ENCODE peak calls at places on chromosome 11, in seven cellular contexts. One of them, this sample, is unnamed.

GRCh38 chr11:30878400-30878799 is 292.2 kb upstream of the MPPED2 start:
- DNase-seq in A549: no peak
- DNase-seq in body of pancreas: no peak
- DNase-seq in ovary: no peak
- DNase-seq in lower leg skin: no peak
- DNase-seq in IMR-90: no peak
- DNase-seq in sigmoid colon: no peak
- DNase-seq in this sample: no peak

GRCh38 chr11:85725510-85726258 is 39.7 kb upstream of the CCDC89 start:
- DNase-seq in sigmoid colon: no peak
- DNase-seq in body of pancreas: no peak
- DNase-seq in lower leg skin: no peak
- DNase-seq in ovary: no peak
- DNase-seq in A549: peak
- DNase-seq in IMR-90: peak
- DNase-seq in this sample: no peak

GRCh38 chr11:78795862-78796261 is 221.2 kb upstream of the NARS2 start:
- DNase-seq in sigmoid colon: no peak
- DNase-seq in body of pancreas: no peak
- DNase-seq in ovary: no peak
- DNase-seq in IMR-90: no peak
- DNase-seq in lower leg skin: no peak
- DNase-seq in A549: no peak
- DNase-seq in this sample: no peak

GRCh38 chr11:69732910-69733309 is 29.1 kb upstream of the FGF19 start:
- DNase-seq in lower leg skin: no peak
- DNase-seq in A549: no peak
- DNase-seq in sigmoid colon: no peak
- DNase-seq in ovary: no peak
- DNase-seq in body of pancreas: no peak
- DNase-seq in IMR-90: no peak
- DNase-seq in this sample: no peak

GRCh38 chr11:117823941-117824420 is 563 bp downstream of the FXYD2 start:
- DNase-seq in ovary: peak
- DNase-seq in IMR-90: no peak
- DNase-seq in lower leg skin: no peak
- DNase-seq in sigmoid colon: peak
- DNase-seq in body of pancreas: peak
- DNase-seq in A549: no peak
- DNase-seq in this sample: no peak

GRCh38 chr11:79312591-79313267 is 128.1 kb downstream of the TENM4 start:
- DNase-seq in A549: no peak
- DNase-seq in body of pancreas: no peak
- DNase-seq in ovary: no peak
- DNase-seq in IMR-90: peak
- DNase-seq in sigmoid colon: no peak
- DNase-seq in lower leg skin: no peak
- DNase-seq in this sample: no peak

GRCh38 chr11:31560842-31561476 is 51.4 kb downstream of the ELP4 start:
- DNase-seq in sigmoid colon: no peak
- DNase-seq in body of pancreas: no peak
- DNase-seq in IMR-90: no peak
- DNase-seq in lower leg skin: no peak
- DNase-seq in ovary: no peak
- DNase-seq in A549: no peak
- DNase-seq in this sample: no peak

GRCh38 chr11:69116671-69117070 is 39.1 kb upstream of the SMIM38 start:
- DNase-seq in IMR-90: no peak
- DNase-seq in sigmoid colon: no peak
- DNase-seq in ovary: no peak
- DNase-seq in lower leg skin: no peak
- DNase-seq in body of pancreas: no peak
- DNase-seq in A549: no peak
- DNase-seq in this sample: no peak

GRCh38 chr11:35208795-35209194 is 69.8 kb downstream of the CD44 start:
- DNase-seq in ovary: no peak
- DNase-seq in lower leg skin: no peak
- DNase-seq in A549: no peak
- DNase-seq in IMR-90: no peak
- DNase-seq in body of pancreas: no peak
- DNase-seq in sigmoid colon: no peak
- DNase-seq in this sample: no peak

GRCh38 chr11:35207471-35208403 is 68.8 kb downstream of the CD44 start:
- DNase-seq in sigmoid colon: no peak
- DNase-seq in IMR-90: peak
- DNase-seq in ovary: no peak
- DNase-seq in body of pancreas: no peak
- DNase-seq in A549: no peak
- DNase-seq in lower leg skin: no peak
- DNase-seq in this sample: no peak

GRCh38 chr11:35210886-35211546 is 72.0 kb downstream of the CD44 start:
- DNase-seq in IMR-90: no peak
- DNase-seq in body of pancreas: no peak
- DNase-seq in ovary: no peak
- DNase-seq in A549: no peak
- DNase-seq in sigmoid colon: no peak
- DNase-seq in lower leg skin: no peak
- DNase-seq in this sample: no peak

GRCh38 chr11:35204614-35205013 is 65.6 kb downstream of the CD44 start:
- DNase-seq in sigmoid colon: no peak
- DNase-seq in IMR-90: no peak
- DNase-seq in A549: no peak
- DNase-seq in lower leg skin: no peak
- DNase-seq in ovary: no peak
- DNase-seq in body of pancreas: no peak
- DNase-seq in this sample: no peak

GRCh38 chr11:35206616-35207015 is 67.6 kb downstream of the CD44 start:
- DNase-seq in ovary: no peak
- DNase-seq in IMR-90: no peak
- DNase-seq in sigmoid colon: no peak
- DNase-seq in lower leg skin: no peak
- DNase-seq in A549: no peak
- DNase-seq in body of pancreas: no peak
- DNase-seq in this sample: no peak
- TF ChIP-seq POLR2A in ovary: no peak
- TF ChIP-seq POLR2A in IMR-90: no peak
- TF ChIP-seq POLR2A in sigmoid colon: no peak
- TF ChIP-seq POLR2A in lower leg skin: no peak
- TF ChIP-seq POLR2A in A549: no peak
- TF ChIP-seq POLR2A in body of pancreas: no peak
- TF ChIP-seq POLR2A in this sample: no peak

GRCh38 chr11:75398906-75399305 is 412 bp upstream of the RPS3 start:
- DNase-seq in IMR-90: no peak
- DNase-seq in A549: no peak
- DNase-seq in body of pancreas: no peak
- DNase-seq in ovary: no peak
- DNase-seq in sigmoid colon: no peak
- DNase-seq in lower leg skin: no peak
- DNase-seq in this sample: no peak

GRCh38 chr11:75400110-75400865 is 970 bp downstream of the RPS3 start:
- DNase-seq in IMR-90: peak
- DNase-seq in A549: no peak
- DNase-seq in lower leg skin: no peak
- DNase-seq in sigmoid colon: no peak
- DNase-seq in ovary: no peak
- DNase-seq in body of pancreas: no peak
- DNase-seq in this sample: no peak

GRCh38 chr11:75402002-75402773 is 2.9 kb downstream of the RPS3 start:
- DNase-seq in sigmoid colon: no peak
- DNase-seq in lower leg skin: no peak
- DNase-seq in IMR-90: no peak
- DNase-seq in body of pancreas: no peak
- DNase-seq in ovary: no peak
- DNase-seq in A549: no peak
- DNase-seq in this sample: no peak

GRCh38 chr11:75403037-75403436 is 3.7 kb downstream of the RPS3 start:
- DNase-seq in sigmoid colon: no peak
- DNase-seq in ovary: no peak
- DNase-seq in body of pancreas: no peak
- DNase-seq in lower leg skin: no peak
- DNase-seq in A549: no peak
- DNase-seq in IMR-90: no peak
- DNase-seq in this sample: no peak

GRCh38 chr11:75399344-75400109 is at the start of gene RPS3:
- DNase-seq in sigmoid colon: peak
- DNase-seq in body of pancreas: peak
- DNase-seq in IMR-90: peak
- DNase-seq in lower leg skin: peak
- DNase-seq in ovary: peak
- DNase-seq in A549: peak
- DNase-seq in this sample: peak
- TF ChIP-seq CTCF in sigmoid colon: no peak
- TF ChIP-seq CTCF in body of pancreas: peak
- TF ChIP-seq CTCF in IMR-90: peak
- TF ChIP-seq CTCF in lower leg skin: no peak
- TF ChIP-seq CTCF in ovary: no peak
- TF ChIP-seq CTCF in A549: peak
- TF ChIP-seq CTCF in this sample: peak

GRCh38 chr11:113314389-113315301 is at the start of gene TTC12:
- DNase-seq in IMR-90: peak
- DNase-seq in lower leg skin: peak
- DNase-seq in ovary: peak
- DNase-seq in body of pancreas: peak
- DNase-seq in A549: peak
- DNase-seq in sigmoid colon: peak
- DNase-seq in this sample: peak
- TF ChIP-seq POLR2A in IMR-90: peak
- TF ChIP-seq POLR2A in lower leg skin: no peak
- TF ChIP-seq POLR2A in ovary: peak
- TF ChIP-seq POLR2A in body of pancreas: peak
- TF ChIP-seq POLR2A in A549: peak
- TF ChIP-seq POLR2A in sigmoid colon: peak
- TF ChIP-seq POLR2A in this sample: peak

GRCh38 chr11:120230433-120231071 is 9.4 kb upstream of the POU2F3 start:
- DNase-seq in body of pancreas: no peak
- DNase-seq in A549: no peak
- DNase-seq in ovary: no peak
- DNase-seq in IMR-90: no peak
- DNase-seq in sigmoid colon: no peak
- DNase-seq in lower leg skin: no peak
- DNase-seq in this sample: no peak

GRCh38 chr11:120229451-120230424 is 10.2 kb upstream of the POU2F3 start:
- DNase-seq in body of pancreas: no peak
- DNase-seq in ovary: no peak
- DNase-seq in A549: no peak
- DNase-seq in lower leg skin: no peak
- DNase-seq in IMR-90: peak
- DNase-seq in sigmoid colon: no peak
- DNase-seq in this sample: no peak

GRCh38 chr11:120227228-120227852 is 12.6 kb upstream of the POU2F3 start:
- DNase-seq in sigmoid colon: peak
- DNase-seq in lower leg skin: no peak
- DNase-seq in IMR-90: no peak
- DNase-seq in body of pancreas: no peak
- DNase-seq in A549: no peak
- DNase-seq in ovary: no peak
- DNase-seq in this sample: no peak

GRCh38 chr11:120226714-120227113 is 13.2 kb upstream of the POU2F3 start:
- DNase-seq in ovary: no peak
- DNase-seq in lower leg skin: no peak
- DNase-seq in sigmoid colon: no peak
- DNase-seq in A549: no peak
- DNase-seq in IMR-90: no peak
- DNase-seq in body of pancreas: no peak
- DNase-seq in this sample: no peak

GRCh38 chr11:120228794-120229384 is 11.1 kb upstream of the POU2F3 start:
- DNase-seq in IMR-90: no peak
- DNase-seq in A549: no peak
- DNase-seq in lower leg skin: no peak
- DNase-seq in ovary: no peak
- DNase-seq in sigmoid colon: no peak
- DNase-seq in body of pancreas: no peak
- DNase-seq in this sample: no peak
- TF ChIP-seq CTCF in IMR-90: peak
- TF ChIP-seq CTCF in A549: no peak
- TF ChIP-seq CTCF in lower leg skin: no peak
- TF ChIP-seq CTCF in ovary: no peak
- TF ChIP-seq CTCF in sigmoid colon: no peak
- TF ChIP-seq CTCF in body of pancreas: no peak
- TF ChIP-seq CTCF in this sample: no peak

DNA sequence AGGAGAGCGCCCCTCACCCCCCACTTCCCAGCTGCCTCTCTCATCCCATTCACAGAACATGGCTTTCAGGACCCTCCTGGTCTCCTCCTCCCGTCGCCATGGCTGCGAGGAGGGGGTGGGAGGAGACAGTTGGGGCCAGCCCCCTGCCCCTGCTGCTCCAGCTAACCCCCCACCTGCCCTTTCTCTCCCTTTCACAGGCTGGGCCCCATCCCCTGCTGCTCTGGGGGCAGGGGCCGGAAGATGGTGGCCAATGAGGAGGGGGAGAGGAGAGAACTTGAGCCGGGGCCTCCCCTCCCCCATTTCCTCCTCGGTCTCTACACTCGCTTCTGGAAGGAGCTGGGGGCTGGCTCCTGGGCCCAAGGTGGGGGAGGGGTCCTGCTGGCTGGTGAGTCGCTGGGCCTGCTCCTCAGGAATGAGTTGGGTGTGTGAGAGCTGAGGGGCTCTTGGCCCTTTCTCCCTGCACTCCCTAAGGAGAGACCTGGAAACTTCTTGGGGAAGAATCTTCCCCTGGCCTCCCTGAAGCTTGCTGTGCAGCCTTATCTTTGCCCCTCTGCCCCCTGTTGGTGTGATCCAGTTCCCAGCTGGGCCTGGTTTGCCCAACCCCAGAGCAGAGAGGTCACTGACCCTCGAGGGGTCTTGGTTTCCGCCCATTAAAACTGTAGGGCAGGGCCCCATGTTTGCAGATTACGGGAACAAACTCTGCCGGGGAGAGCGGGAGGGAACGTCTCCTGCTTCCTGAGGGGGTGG is 10.2 kb downstream of the YPEL4 start:
- DNase-seq in IMR-90: peak
- DNase-seq in sigmoid colon: no peak
- DNase-seq in body of pancreas: no peak
- DNase-seq in A549: no peak
- DNase-seq in ovary: no peak
- DNase-seq in lower leg skin: no peak
- DNase-seq in this sample: no peak
- TF ChIP-seq POLR2A in IMR-90: no peak
- TF ChIP-seq POLR2A in sigmoid colon: no peak
- TF ChIP-seq POLR2A in body of pancreas: no peak
- TF ChIP-seq POLR2A in A549: no peak
- TF ChIP-seq POLR2A in ovary: peak
- TF ChIP-seq POLR2A in lower leg skin: no peak
- TF ChIP-seq POLR2A in this sample: no peak